ENCODE peak calls at places on chromosomes 13 and 19, in nine cellular contexts. One of them, this sample, is unnamed.

GRCh38 chr13:28538932-28539331 is 44.0 kb upstream of the FLT1 start:
- ATAC-seq in heart left ventricle: no peak
- ATAC-seq in aorta: no peak
- ATAC-seq in CD8-positive, alpha-beta T cell: no peak
- ATAC-seq in effector memory CD8-positive, alpha-beta T cell: no peak
- ATAC-seq in activated CD8-positive, alpha-beta T cell treated with anti-CD3 and anti-CD28 coated beads, Interleukin-2, amount 10 ng/mL, durations not matched to agents 7 days and 5 days: no peak
- ATAC-seq in heart right ventricle: no peak
- ATAC-seq in left lung: no peak
- ATAC-seq in activated naive CD4-positive, alpha-beta T cell treated with anti-CD3 and anti-CD28 coated beads, Interleukin-2, amount 50 U/mL, for 72 hours: peak; percentile 23
- ATAC-seq in this sample: no peak

GRCh38 chr19:2544576-2545415 is 68.9 kb downstream of the GADD45B start:
- ATAC-seq in heart left ventricle: no peak
- ATAC-seq in left lung: no peak
- ATAC-seq in aorta: no peak
- ATAC-seq in heart right ventricle: no peak
- ATAC-seq in CD8-positive, alpha-beta T cell: no peak
- ATAC-seq in activated naive CD4-positive, alpha-beta T cell treated with anti-CD3 and anti-CD28 coated beads, Interleukin-2, amount 50 U/mL, for 72 hours: no peak
- ATAC-seq in effector memory CD8-positive, alpha-beta T cell: no peak
- ATAC-seq in activated CD8-positive, alpha-beta T cell treated with anti-CD3 and anti-CD28 coated beads, Interleukin-2, amount 10 ng/mL, durations not matched to agents 7 days and 5 days: no peak
- ATAC-seq in this sample: no peak

GRCh38 chr13:60425332-60425731 is 28.3 kb downstream of the TDRD3 start:
- ATAC-seq in aorta: no peak
- ATAC-seq in CD8-positive, alpha-beta T cell: no peak
- ATAC-seq in effector memory CD8-positive, alpha-beta T cell: no peak
- ATAC-seq in activated naive CD4-positive, alpha-beta T cell treated with anti-CD3 and anti-CD28 coated beads, Interleukin-2, amount 50 U/mL, for 72 hours: no peak
- ATAC-seq in activated CD8-positive, alpha-beta T cell treated with anti-CD3 and anti-CD28 coated beads, Interleukin-2, amount 10 ng/mL, durations not matched to agents 7 days and 5 days: no peak
- ATAC-seq in left lung: no peak
- ATAC-seq in heart right ventricle: no peak
- ATAC-seq in heart left ventricle: no peak
- ATAC-seq in this sample: no peak

GRCh38 chr13:98927954-98928927 is 49.6 kb downstream of the DOCK9 start:
- ATAC-seq in aorta: peak; percentile 91
- ATAC-seq in activated CD8-positive, alpha-beta T cell treated with anti-CD3 and anti-CD28 coated beads, Interleukin-2, amount 10 ng/mL, durations not matched to agents 7 days and 5 days: no peak
- ATAC-seq in heart left ventricle: peak; percentile 94
- ATAC-seq in left lung: peak; percentile 70
- ATAC-seq in effector memory CD8-positive, alpha-beta T cell: no peak
- ATAC-seq in CD8-positive, alpha-beta T cell: no peak
- ATAC-seq in activated naive CD4-positive, alpha-beta T cell treated with anti-CD3 and anti-CD28 coated beads, Interleukin-2, amount 50 U/mL, for 72 hours: no peak
- ATAC-seq in heart right ventricle: peak; percentile 94
- ATAC-seq in this sample: no peak

GRCh38 chr19:16216744-16217670 is 19.3 kb downstream of the AP1M1 start:
- ATAC-seq in left lung: peak; percentile 37
- ATAC-seq in heart left ventricle: no peak
- ATAC-seq in CD8-positive, alpha-beta T cell: peak; percentile 86
- ATAC-seq in activated CD8-positive, alpha-beta T cell treated with anti-CD3 and anti-CD28 coated beads, Interleukin-2, amount 10 ng/mL, durations not matched to agents 7 days and 5 days: peak; percentile 57
- ATAC-seq in activated naive CD4-positive, alpha-beta T cell treated with anti-CD3 and anti-CD28 coated beads, Interleukin-2, amount 50 U/mL, for 72 hours: peak; percentile 26
- ATAC-seq in effector memory CD8-positive, alpha-beta T cell: no peak
- ATAC-seq in heart right ventricle: peak; percentile 19
- ATAC-seq in aorta: no peak
- ATAC-seq in this sample: no peak

GRCh38 chr19:43735957-43736356 is 18.8 kb downstream of the SMG9 start:
- ATAC-seq in effector memory CD8-positive, alpha-beta T cell: no peak
- ATAC-seq in CD8-positive, alpha-beta T cell: no peak
- ATAC-seq in heart right ventricle: no peak
- ATAC-seq in heart left ventricle: no peak
- ATAC-seq in left lung: no peak
- ATAC-seq in aorta: no peak
- ATAC-seq in activated naive CD4-positive, alpha-beta T cell treated with anti-CD3 and anti-CD28 coated beads, Interleukin-2, amount 50 U/mL, for 72 hours: no peak
- ATAC-seq in activated CD8-positive, alpha-beta T cell treated with anti-CD3 and anti-CD28 coated beads, Interleukin-2, amount 10 ng/mL, durations not matched to agents 7 days and 5 days: no peak
- ATAC-seq in this sample: no peak

GRCh38 chr19:11767633-11768133 is 883 bp downstream of the ZNF441 start:
- ATAC-seq in heart right ventricle: peak; percentile 22
- ATAC-seq in effector memory CD8-positive, alpha-beta T cell: no peak
- ATAC-seq in activated naive CD4-positive, alpha-beta T cell treated with anti-CD3 and anti-CD28 coated beads, Interleukin-2, amount 50 U/mL, for 72 hours: no peak
- ATAC-seq in heart left ventricle: peak; percentile 33
- ATAC-seq in aorta: peak; percentile 34
- ATAC-seq in activated CD8-positive, alpha-beta T cell treated with anti-CD3 and anti-CD28 coated beads, Interleukin-2, amount 10 ng/mL, durations not matched to agents 7 days and 5 days: no peak
- ATAC-seq in CD8-positive, alpha-beta T cell: no peak
- ATAC-seq in left lung: peak; percentile 64
- ATAC-seq in this sample: no peak

GRCh38 chr19:13995878-13996765 is 10.0 kb downstream of the RFX1 start:
- ATAC-seq in heart left ventricle: no peak
- ATAC-seq in CD8-positive, alpha-beta T cell: no peak
- ATAC-seq in heart right ventricle: no peak
- ATAC-seq in activated CD8-positive, alpha-beta T cell treated with anti-CD3 and anti-CD28 coated beads, Interleukin-2, amount 10 ng/mL, durations not matched to agents 7 days and 5 days: no peak
- ATAC-seq in effector memory CD8-positive, alpha-beta T cell: no peak
- ATAC-seq in aorta: no peak
- ATAC-seq in left lung: no peak
- ATAC-seq in activated naive CD4-positive, alpha-beta T cell treated with anti-CD3 and anti-CD28 coated beads, Interleukin-2, amount 50 U/mL, for 72 hours: no peak
- ATAC-seq in this sample: no peak

GRCh38 chr13:74024856-74025255 is 109.3 kb downstream of the KLF12 start:
- ATAC-seq in activated CD8-positive, alpha-beta T cell treated with anti-CD3 and anti-CD28 coated beads, Interleukin-2, amount 10 ng/mL, durations not matched to agents 7 days and 5 days: no peak
- ATAC-seq in effector memory CD8-positive, alpha-beta T cell: no peak
- ATAC-seq in left lung: peak; percentile 35
- ATAC-seq in aorta: no peak
- ATAC-seq in activated naive CD4-positive, alpha-beta T cell treated with anti-CD3 and anti-CD28 coated beads, Interleukin-2, amount 50 U/mL, for 72 hours: peak; percentile 34
- ATAC-seq in heart left ventricle: no peak
- ATAC-seq in heart right ventricle: no peak
- ATAC-seq in CD8-positive, alpha-beta T cell: no peak
- ATAC-seq in this sample: peak; percentile 44

GRCh38 chr19:11180346-11180745 is 17.0 kb downstream of the KANK2 start:
- ATAC-seq in heart right ventricle: peak; percentile 38
- ATAC-seq in heart left ventricle: peak; percentile 64
- ATAC-seq in activated CD8-positive, alpha-beta T cell treated with anti-CD3 and anti-CD28 coated beads, Interleukin-2, amount 10 ng/mL, durations not matched to agents 7 days and 5 days: no peak
- ATAC-seq in activated naive CD4-positive, alpha-beta T cell treated with anti-CD3 and anti-CD28 coated beads, Interleukin-2, amount 50 U/mL, for 72 hours: no peak
- ATAC-seq in CD8-positive, alpha-beta T cell: no peak
- ATAC-seq in left lung: no peak
- ATAC-seq in aorta: peak; percentile 66
- ATAC-seq in effector memory CD8-positive, alpha-beta T cell: no peak
- ATAC-seq in this sample: no peak

GRCh38 chr19:41159861-41160260 is 33.2 kb upstream of the CYP2S1 start:
- ATAC-seq in effector memory CD8-positive, alpha-beta T cell: no peak
- ATAC-seq in activated CD8-positive, alpha-beta T cell treated with anti-CD3 and anti-CD28 coated beads, Interleukin-2, amount 10 ng/mL, durations not matched to agents 7 days and 5 days: no peak
- ATAC-seq in CD8-positive, alpha-beta T cell: no peak
- ATAC-seq in heart right ventricle: no peak
- ATAC-seq in activated naive CD4-positive, alpha-beta T cell treated with anti-CD3 and anti-CD28 coated beads, Interleukin-2, amount 50 U/mL, for 72 hours: no peak
- ATAC-seq in left lung: no peak
- ATAC-seq in heart left ventricle: no peak
- ATAC-seq in aorta: no peak
- ATAC-seq in this sample: no peak

GRCh38 chr19:11264452-11265176 is 2.3 kb upstream of the DOCK6 start:
- ATAC-seq in aorta: no peak
- ATAC-seq in activated naive CD4-positive, alpha-beta T cell treated with anti-CD3 and anti-CD28 coated beads, Interleukin-2, amount 50 U/mL, for 72 hours: no peak
- ATAC-seq in left lung: peak; percentile 88
- ATAC-seq in heart left ventricle: peak; percentile 17
- ATAC-seq in effector memory CD8-positive, alpha-beta T cell: no peak
- ATAC-seq in activated CD8-positive, alpha-beta T cell treated with anti-CD3 and anti-CD28 coated beads, Interleukin-2, amount 10 ng/mL, durations not matched to agents 7 days and 5 days: no peak
- ATAC-seq in heart right ventricle: peak; percentile 77
- ATAC-seq in CD8-positive, alpha-beta T cell: no peak
- ATAC-seq in this sample: no peak

GRCh38 chr19:2213799-2214198 is 22.3 kb downstream of the PLEKHJ1 start:
- ATAC-seq in heart left ventricle: peak; percentile 52
- ATAC-seq in left lung: no peak
- ATAC-seq in heart right ventricle: no peak
- ATAC-seq in effector memory CD8-positive, alpha-beta T cell: no peak
- ATAC-seq in activated CD8-positive, alpha-beta T cell treated with anti-CD3 and anti-CD28 coated beads, Interleukin-2, amount 10 ng/mL, durations not matched to agents 7 days and 5 days: no peak
- ATAC-seq in aorta: no peak
- ATAC-seq in activated naive CD4-positive, alpha-beta T cell treated with anti-CD3 and anti-CD28 coated beads, Interleukin-2, amount 50 U/mL, for 72 hours: no peak
- ATAC-seq in CD8-positive, alpha-beta T cell: no peak
- ATAC-seq in this sample: no peak

GRCh38 chr19:40549007-40549708 is 27.5 kb upstream of the SHKBP1 start:
- ATAC-seq in activated CD8-positive, alpha-beta T cell treated with anti-CD3 and anti-CD28 coated beads, Interleukin-2, amount 10 ng/mL, durations not matched to agents 7 days and 5 days: peak; percentile 92
- ATAC-seq in CD8-positive, alpha-beta T cell: peak; percentile 92
- ATAC-seq in activated naive CD4-positive, alpha-beta T cell treated with anti-CD3 and anti-CD28 coated beads, Interleukin-2, amount 50 U/mL, for 72 hours: peak; percentile 98
- ATAC-seq in effector memory CD8-positive, alpha-beta T cell: peak; percentile 85
- ATAC-seq in left lung: peak; percentile 85
- ATAC-seq in heart right ventricle: no peak
- ATAC-seq in heart left ventricle: peak; percentile 81
- ATAC-seq in aorta: no peak
- ATAC-seq in this sample: peak; percentile 89

GRCh38 chr13:78743972-78744371 is 85.0 kb upstream of the OBI1 start:
- ATAC-seq in effector memory CD8-positive, alpha-beta T cell: no peak
- ATAC-seq in left lung: no peak
- ATAC-seq in CD8-positive, alpha-beta T cell: no peak
- ATAC-seq in aorta: no peak
- ATAC-seq in heart left ventricle: no peak
- ATAC-seq in heart right ventricle: no peak
- ATAC-seq in activated naive CD4-positive, alpha-beta T cell treated with anti-CD3 and anti-CD28 coated beads, Interleukin-2, amount 50 U/mL, for 72 hours: no peak
- ATAC-seq in activated CD8-positive, alpha-beta T cell treated with anti-CD3 and anti-CD28 coated beads, Interleukin-2, amount 10 ng/mL, durations not matched to agents 7 days and 5 days: no peak
- ATAC-seq in this sample: no peak

GRCh38 chr19:35141627-35142401 is 1.2 kb upstream of the FXYD7 start:
- ATAC-seq in effector memory CD8-positive, alpha-beta T cell: peak; percentile 21
- ATAC-seq in activated CD8-positive, alpha-beta T cell treated with anti-CD3 and anti-CD28 coated beads, Interleukin-2, amount 10 ng/mL, durations not matched to agents 7 days and 5 days: peak; percentile 18
- ATAC-seq in heart right ventricle: no peak
- ATAC-seq in heart left ventricle: no peak
- ATAC-seq in activated naive CD4-positive, alpha-beta T cell treated with anti-CD3 and anti-CD28 coated beads, Interleukin-2, amount 50 U/mL, for 72 hours: no peak
- ATAC-seq in left lung: no peak
- ATAC-seq in aorta: no peak
- ATAC-seq in CD8-positive, alpha-beta T cell: peak; percentile 25
- ATAC-seq in this sample: no peak

This sample was measured in activated T-helper 17 cell treated with anti-CD3 and anti-CD28 coated beads, Interleukin-2, amount 50 U/mL, for 72 hours.